ENCODE peak calls at places on chromosomes 2 and 18, in eight cellular contexts. Y, W, K, C, V, U, R and D are unnamed samples.

GRCh38 chr2:121778736-121779487 is 23.5 kb downstream of the TSN start:
- DNase-seq in V (no peak), Y (no peak), C (no peak), R (peak), U (no peak), W (no peak), K (no peak), D (peak)

GRCh38 chr18:72207280-72207679 is 336.9 kb downstream of the CBLN2 start:
- DNase-seq in C (no peak), Y (no peak), W (no peak), R (no peak), V (no peak), U (no peak), K (no peak), D (peak)

GRCh38 chr2:85539361-85540130 is 578 bp downstream of the MAT2A start:
- DNase-seq in W (peak), R (no peak), V (peak), Y (peak), K (peak), C (peak), U (peak), D (peak)

GRCh38 chr2:235287369-235287722 is 206.5 kb upstream of the AGAP1 start:
- DNase-seq in W (no peak), K (no peak), C (no peak), V (no peak), R (no peak), Y (no peak), U (no peak), D (no peak)

GRCh38 chr2:28692411-28692810 is 59.2 kb upstream of the PPP1CB start:
- DNase-seq in C (no peak), K (no peak), U (no peak), W (no peak), V (no peak), R (no peak), Y (no peak), D (peak)

GRCh38 chr2:23925702-23926288 is 1.1 kb downstream of the ATAD2B start:
- DNase-seq in Y (peak), R (no peak), C (peak), K (peak), W (peak), V (no peak), U (peak), D (peak)

GRCh38 chr2:15281681-15282080 is 279.5 kb downstream of the NBAS start:
- DNase-seq in K (no peak), C (no peak), W (no peak), U (no peak), Y (no peak), V (no peak), R (no peak), D (no peak)

GRCh38 chr2:213885485-213885884 is 525.4 kb upstream of the VWC2L start:
- DNase-seq in K (no peak), W (no peak), Y (no peak), C (no peak), R (no peak), V (no peak), U (no peak), D (no peak)

GRCh38 chr2:23002234-23002633 is 382.7 kb upstream of the KLHL29 start:
- DNase-seq in K (no peak), Y (no peak), V (no peak), U (no peak), W (no peak), R (no peak), C (no peak), D (peak)

GRCh38 chr2:239378021-239378917 is 22.6 kb downstream of the HDAC4 start:
- DNase-seq in C (no peak), U (no peak), R (no peak), V (no peak), K (no peak), W (no peak), Y (no peak), D (no peak)

GRCh38 chr2:106115250-106115649 is 78.9 kb downstream of the UXS1 start:
- DNase-seq in U (no peak), V (no peak), R (no peak), C (no peak), Y (peak), K (no peak), W (peak), D (peak)

GRCh38 chr2:24191156-24191555 is 16.3 kb downstream of the FAM228A start:
- DNase-seq in K (no peak), W (no peak), Y (no peak), U (no peak), R (no peak), C (no peak), V (no peak), D (no peak)

GRCh38 chr2:67572721-67573485 is 175.8 kb downstream of the ETAA1 start:
- DNase-seq in U (no peak), Y (no peak), C (no peak), V (no peak), W (no peak), K (no peak), R (no peak), D (peak)

GRCh38 chr2:203705184-203705583 is 1.3 kb upstream of the CD28 start:
- DNase-seq in U (peak), C (no peak), W (no peak), V (no peak), R (no peak), Y (no peak), K (no peak), D (no peak)

GRCh38 chr18:47566809-47567208 is 315.3 kb upstream of the SKOR2 start:
- DNase-seq in U (no peak), C (no peak), K (no peak), W (no peak), Y (no peak), V (no peak), R (no peak), D (no peak)

GRCh38 chr2:216536725-216537124 is 38.1 kb downstream of the RPL37A start:
- DNase-seq in R (no peak), V (no peak), W (no peak), Y (no peak), C (no peak), U (no peak), K (no peak), D (peak)

GRCh38 chr2:189499137-189499536 is 57.9 kb downstream of the WDR75 start:
- DNase-seq in W (no peak), V (no peak), R (no peak), U (no peak), C (no peak), K (no peak), Y (no peak), D (no peak)

GRCh38 chr2:152581360-152581759 is 135.9 kb downstream of the PRPF40A start:
- DNase-seq in V (no peak), R (no peak), U (no peak), W (no peak), C (no peak), K (no peak), Y (no peak), D (no peak)

GRCh38 chr18:75818336-75818735 is 390.8 kb upstream of the SMIM21 start:
- DNase-seq in K (no peak), V (no peak), R (no peak), W (no peak), C (no peak), U (no peak), Y (no peak), D (no peak)

GRCh38 chr2:149562304-149562703 is 25.3 kb downstream of the MMADHC start:
- DNase-seq in Y (no peak), V (no peak), K (no peak), C (no peak), R (no peak), U (no peak), W (peak), D (peak)